ENCODE peak calls at places on chromosomes 11 and 22, in six cellular contexts. K is D341Med; Y is 8988T; G is stimulated activated CD4-positive, alpha-beta T cell treated with anti-CD3 and anti-CD28 coated beads, Interleukin-12 subunit alpha, Interleukin-12 subunit beta, amount 100 ng/mL, for 4 hours; U is activated CD4-positive, CD25-positive, alpha-beta regulatory T cell; R is AML-193. O is an unnamed sample.
A peak's percentile ranks its signal among the peaks of the same experiment; 100 is the strongest.

GRCh38 chr22:41699264-41700104 is at the start of gene MEI1:
- DNase-seq in K (peak; percentile 33), Y (no peak), G (peak; percentile 92), U (peak; percentile 81), R (no peak), O (peak; percentile 95)

GRCh38 chr11:23233075-23233474 is 372.8 kb upstream of the CCDC179 start:
- DNase-seq in K (no peak), Y (no peak), G (no peak), U (no peak), R (no peak), O (no peak)

GRCh38 chr11:71449596-71449995 is 1.4 kb upstream of the DHCR7 start:
- DNase-seq in K (no peak), Y (no peak), G (no peak), U (no peak), R (no peak), O (no peak)

GRCh38 chr11:74929431-74930363 is 19.2 kb downstream of the XRRA1 start:
- DNase-seq in K (peak; percentile 56), Y (no peak), G (peak; percentile 44), U (peak; percentile 26), R (peak; percentile 82), O (peak; percentile 80)

GRCh38 chr11:31655483-31655882 is 145.9 kb downstream of the ELP4 start:
- DNase-seq in K (no peak), Y (no peak), G (no peak), U (no peak), R (no peak), O (no peak)

GRCh38 chr11:61279934-61280656 is 15.0 kb downstream of the VWCE start:
- DNase-seq in K (no peak), Y (no peak), G (no peak), U (no peak), R (no peak), O (no peak)

GRCh38 chr22:50586416-50586815 is 3.8 kb upstream of the CHKB start:
- DNase-seq in K (no peak), Y (no peak), G (no peak), U (no peak), R (no peak), O (no peak)

GRCh38 chr22:30488121-30488520 is 16.3 kb upstream of the SEC14L3 start:
- DNase-seq in K (no peak), Y (no peak), G (no peak), U (no peak), R (no peak), O (no peak)

GRCh38 chr22:47156352-47157092 is 394.1 kb downstream of the TBC1D22A start:
- DNase-seq in K (no peak), Y (no peak), G (no peak), U (no peak), R (no peak), O (no peak)

GRCh38 chr11:59560290-59560701 is 49.0 kb downstream of the OR4D9 start:
- DNase-seq in K (peak; percentile 45), Y (no peak), G (peak; percentile 68), U (peak; percentile 72), R (peak; percentile 59), O (no peak)

GRCh38 chr11:35714882-35715612 is 52.5 kb downstream of the TRIM44 start:
- DNase-seq in K (no peak), Y (no peak), G (no peak), U (no peak), R (no peak), O (no peak)

GRCh38 chr22:46522743-46523300 is 14.6 kb downstream of the CELSR1 start:
- DNase-seq in K (no peak), Y (no peak), G (no peak), U (no peak), R (no peak), O (no peak)

GRCh38 chr22:37931893-37932389 is 21.5 kb downstream of the C22orf23 start:
- DNase-seq in K (peak; percentile 78), Y (no peak), G (no peak), U (no peak), R (no peak), O (peak; percentile 68)

GRCh38 chr22:47804281-47804680 is 1041.8 kb downstream of the TBC1D22A start:
- DNase-seq in K (no peak), Y (no peak), G (no peak), U (no peak), R (no peak), O (no peak)

GRCh38 chr11:65279713-65280459 is 18.1 kb downstream of the POLA2 start:
- DNase-seq in K (no peak), Y (no peak), G (peak; percentile 41), U (peak; percentile 30), R (no peak), O (peak; percentile 33)

GRCh38 chr11:73856001-73856663 is 20.5 kb downstream of the COA4 start:
- DNase-seq in K (no peak), Y (no peak), G (no peak), U (no peak), R (no peak), O (no peak)

GRCh38 chr11:67437082-67437821 is at the start of gene PTPRCAP:
- DNase-seq in K (no peak), Y (no peak), G (peak; percentile 76), U (peak; percentile 47), R (no peak), O (peak; percentile 84)

GRCh38 chr11:119684361-119685072 is 44.5 kb downstream of the NECTIN1 start:
- DNase-seq in K (no peak), Y (peak; percentile 87), G (no peak), U (no peak), R (peak; percentile 13), O (no peak)

O was measured in upper lobe of left lung.